ENCODE peak calls at places on chromosomes 12 and 14, in four cellular contexts. L is GM12878, C is K562, E is HepG2. S is an unnamed sample.

GRCh38 chr14:95993768-95994592 is 45.2 kb upstream of the C14orf132 start:
- DNase-seq in L (peak), E (peak), C (peak), S (peak)

GRCh38 chr14:84767434-84767833 is 762.5 kb upstream of the FLRT2 start:
- DNase-seq in E (no peak), L (no peak), C (no peak), S (no peak)

GRCh38 chr14:103267226-103267625 is 66.8 kb upstream of the EIF5 start:
- DNase-seq in L (no peak), E (no peak), C (no peak), S (no peak)

GRCh38 chr12:44876554-44877275 is 600 bp upstream of the NELL2 start:
- DNase-seq in E (no peak), C (peak), L (no peak), S (peak)

GRCh38 chr14:59254146-59254910 is 65.9 kb downstream of the DAAM1 start:
- DNase-seq in C (no peak), E (no peak), L (no peak), S (peak)

GRCh38 chr14:63663428-63664142 is 21.9 kb upstream of the WDR89 start:
- DNase-seq in C (no peak), L (no peak), E (peak), S (no peak)

GRCh38 chr12:46585854-46586621 is 213.5 kb upstream of the SLC38A2 start:
- DNase-seq in E (peak), C (peak), L (no peak), S (no peak)

GRCh38 chr14:25411933-25412757 is 362.2 kb upstream of the STXBP6 start:
- DNase-seq in L (no peak), E (no peak), C (no peak), S (no peak)

GRCh38 chr14:95274874-95275273 is 44.8 kb downstream of the CLMN start:
- DNase-seq in C (no peak), L (no peak), E (no peak), S (no peak)

GRCh38 chr12:111368291-111368683 is 608 bp downstream of the PHETA1 start:
- DNase-seq in C (no peak), E (no peak), L (no peak), S (no peak)

GRCh38 chr12:124279315-124279714 is 15.6 kb upstream of the RFLNA start:
- DNase-seq in E (no peak), L (no peak), C (no peak), S (no peak)

GRCh38 chr12:111741235-111741812 is 25.4 kb upstream of the ALDH2 start:
- DNase-seq in C (peak), L (no peak), E (no peak), S (peak)

GRCh38 chr12:129570796-129571400 is 332.9 kb downstream of the TMEM132D start:
- DNase-seq in C (no peak), E (no peak), L (no peak), S (no peak)

GRCh38 chr12:102950107-102950949 is 7.1 kb upstream of the ASCL1 start:
- DNase-seq in L (no peak), E (peak), C (no peak), S (no peak)

GRCh38 chr12:77256924-77257323 is 191.6 kb upstream of the E2F7 start:
- DNase-seq in C (no peak), E (no peak), L (no peak), S (no peak)

GRCh38 chr12:68534108-68534507 is 76.6 kb upstream of the RAP1B start:
- DNase-seq in L (no peak), C (no peak), E (no peak), S (no peak)

GRCh38 chr12:95633049-95633545 is 81.8 kb upstream of the USP44 start:
- DNase-seq in C (no peak), E (peak), L (no peak), S (no peak)

GRCh38 chr12:116066381-116067230 is 210.9 kb downstream of the MED13L start:
- DNase-seq in L (no peak), C (peak), E (peak), S (peak)

GRCh38 chr14:96071561-96071960 is 32.4 kb downstream of the C14orf132 start:
- DNase-seq in L (no peak), E (no peak), C (no peak), S (no peak)

GRCh38 chr12:109910969-109911348 is 10.9 kb downstream of the TCHP start:
- DNase-seq in E (peak), L (no peak), C (peak), S (peak)

GRCh38 chr12:127926004-127926403 is 341.0 kb upstream of the TMEM132C start:
- DNase-seq in E (no peak), C (no peak), L (no peak), S (peak)

GRCh38 chr12:57216931-57217871 is 607 bp downstream of the NXPH4 start:
- DNase-seq in L (no peak), E (no peak), C (no peak), S (peak)

GRCh38 chr12:42140901-42141300 is 3.8 kb downstream of the GXYLT1 start:
- DNase-seq in L (no peak), C (no peak), E (peak), S (no peak)

GRCh38 chr14:100330396-100330931 is 7.3 kb downstream of the SLC25A47 start:
- DNase-seq in E (no peak), L (no peak), C (no peak), S (no peak)

GRCh38 chr12:114285554-114285953 is 120.4 kb downstream of the TBX5 start:
- DNase-seq in L (no peak), E (no peak), C (no peak), S (no peak)

DNA sequence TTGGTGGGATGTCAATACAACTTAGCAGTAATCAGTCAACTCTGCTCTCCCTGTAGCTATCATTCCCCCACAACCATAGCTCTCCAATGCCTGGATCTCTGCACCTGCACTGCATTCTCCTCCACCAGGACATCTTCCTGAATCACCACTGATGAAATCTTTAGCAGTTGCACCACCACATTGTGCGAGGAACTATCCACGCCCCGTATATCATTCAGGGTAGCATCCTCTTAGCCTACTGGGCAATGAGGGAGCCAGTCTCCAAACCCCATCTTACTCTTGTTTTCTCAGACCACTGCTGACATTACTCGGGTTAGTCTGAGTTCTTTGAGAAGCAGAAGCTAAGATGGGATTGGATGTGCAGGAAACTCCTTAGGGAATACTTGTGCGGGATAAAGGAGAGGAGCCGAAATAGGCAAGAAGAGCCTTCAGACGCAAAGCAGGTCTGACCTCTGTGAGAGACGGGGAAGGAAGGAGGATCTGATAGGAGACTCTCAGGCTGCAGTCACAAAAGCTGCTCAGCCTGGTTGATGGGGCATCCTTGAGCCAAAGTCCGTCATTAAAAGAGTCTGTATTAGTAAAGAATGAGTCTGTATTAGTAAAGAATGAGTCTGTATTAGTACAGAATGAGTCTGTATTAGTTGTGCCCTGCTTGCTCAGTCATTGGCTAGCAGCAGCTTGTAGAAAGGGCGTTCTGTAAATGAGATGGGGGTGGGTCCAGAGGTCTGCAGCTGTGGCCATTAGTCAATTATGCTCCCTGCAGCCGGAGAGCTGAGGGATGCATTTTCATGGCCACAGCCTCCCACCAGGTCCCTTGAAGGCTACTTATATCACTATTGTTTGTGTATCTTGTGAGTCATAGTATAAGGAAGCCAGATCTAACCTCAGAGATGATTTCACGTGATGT is 49.6 kb upstream of the RASSF3 start:
- DNase-seq in E (no peak), C (no peak), L (no peak), S (peak)
- TF ChIP-seq NFIC in E (no peak), C (no peak), L (no peak), S (no peak)

GRCh38 chr12:62802321-62802720 is 132.6 kb downstream of the PPM1H start:
- DNase-seq in C (no peak), L (no peak), E (no peak), S (no peak)
- TF ChIP-seq RFX5 in C (no peak), L (no peak), E (no peak), S (no peak)

DNA sequence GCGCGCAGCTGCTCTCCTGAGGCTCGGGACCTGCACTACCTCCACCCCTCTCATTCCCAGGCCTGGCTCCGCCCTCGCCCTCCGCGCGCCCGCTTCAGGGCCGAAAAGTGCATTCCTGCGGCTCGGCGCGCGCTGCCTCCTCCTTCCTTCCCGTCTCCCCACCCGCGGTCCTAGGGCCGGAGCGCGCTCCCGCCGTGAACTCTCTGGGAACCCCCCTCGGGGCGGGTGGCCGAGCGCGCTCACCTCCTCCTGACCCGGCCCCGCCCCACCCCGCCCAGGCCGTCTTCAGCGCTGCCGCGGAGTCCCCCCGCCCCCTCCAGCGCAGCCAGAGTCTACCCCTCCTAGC is 11.2 kb downstream of the RARG start:
- DNase-seq in L (peak), C (peak), E (peak), S (peak)
- H2AFZ ChIP-seq in L (peak), C (peak), E (no peak), S (peak)

DNA sequence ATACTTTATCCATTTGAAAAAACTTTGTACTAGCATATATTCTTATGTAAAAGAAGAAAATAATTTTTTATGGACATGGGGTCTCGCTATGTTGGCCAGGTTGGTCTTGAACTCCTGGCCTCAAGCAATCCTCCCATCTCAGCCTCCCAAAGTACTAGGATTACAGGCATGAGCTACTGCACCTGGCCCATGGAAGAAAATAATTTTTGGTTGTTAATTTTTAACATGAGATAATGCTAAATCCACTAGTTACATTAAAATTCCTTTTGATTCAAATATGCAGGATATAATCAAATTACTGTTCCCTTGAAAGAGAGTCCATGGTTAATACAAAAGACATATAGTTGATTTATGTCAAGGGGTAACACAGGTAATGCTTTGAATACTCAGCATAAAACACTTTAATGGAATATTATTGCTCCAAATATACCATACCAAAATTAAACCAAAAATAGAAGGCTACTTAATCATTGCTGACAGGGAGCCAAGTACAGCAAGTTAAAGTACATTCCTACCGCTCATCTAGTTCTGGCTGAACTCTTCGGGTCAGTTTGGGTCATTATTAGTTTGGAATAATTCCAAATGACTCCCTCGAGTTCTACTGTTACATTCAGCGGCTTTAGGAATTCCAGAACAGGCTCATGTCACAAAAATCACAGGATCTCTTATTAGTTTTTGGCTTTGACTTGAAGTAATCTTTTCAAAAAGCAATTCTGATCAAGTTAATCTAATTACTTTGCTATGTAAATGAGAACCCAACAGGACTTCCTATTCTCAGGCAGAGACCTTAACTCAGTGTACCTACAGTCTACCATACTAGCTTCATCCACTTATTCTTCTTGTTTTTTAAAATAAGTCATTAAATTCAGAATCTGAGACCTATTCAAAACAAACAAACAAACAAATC is 6.1 kb downstream of the SOS2 start:
- DNase-seq in C (no peak), E (peak), L (no peak), S (peak)
- TF ChIP-seq NFIC in C (no peak), E (no peak), L (no peak), S (peak)

GRCh38 chr14:45633220-45633984 is 380.4 kb upstream of the MIS18BP1 start:
- DNase-seq in C (no peak), E (no peak), L (no peak), S (no peak)
- TF ChIP-seq RFX5 in C (no peak), E (no peak), L (no peak), S (no peak)

DNA sequence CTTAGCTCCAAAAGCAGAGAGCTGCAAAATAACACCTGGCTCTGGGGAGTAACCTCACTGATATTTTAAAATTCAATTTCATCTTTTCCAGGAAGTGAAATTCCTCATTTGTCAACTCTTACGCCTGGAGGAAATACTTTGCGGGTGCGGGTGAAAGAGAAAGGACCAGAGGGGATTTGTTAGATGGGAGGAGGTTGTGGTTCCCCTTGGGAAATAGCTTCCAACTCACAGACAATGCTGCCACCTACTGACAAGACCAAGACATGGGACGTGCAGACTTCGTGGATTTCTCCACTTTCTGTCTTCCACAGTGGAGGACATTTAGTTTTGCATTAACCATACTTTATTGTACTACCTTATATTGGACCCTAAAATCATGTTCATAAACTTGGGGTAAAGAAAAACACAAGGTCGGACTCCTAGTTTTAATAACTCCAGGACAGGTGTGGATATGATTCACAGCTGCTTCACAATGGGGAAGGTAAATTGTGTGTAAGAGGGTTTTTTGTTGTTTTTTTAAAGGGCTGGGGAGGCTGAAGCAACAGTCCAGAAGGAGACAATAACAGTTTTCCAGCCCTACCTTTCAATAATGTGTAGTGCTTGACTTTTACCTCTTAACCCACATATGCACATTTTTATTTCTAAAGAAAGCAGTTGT is 10.8 kb downstream of the FBXL14 start:
- DNase-seq in L (peak), C (peak), E (peak), S (peak)
- H2AFZ ChIP-seq in L (no peak), C (no peak), E (no peak), S (no peak)

DNA sequence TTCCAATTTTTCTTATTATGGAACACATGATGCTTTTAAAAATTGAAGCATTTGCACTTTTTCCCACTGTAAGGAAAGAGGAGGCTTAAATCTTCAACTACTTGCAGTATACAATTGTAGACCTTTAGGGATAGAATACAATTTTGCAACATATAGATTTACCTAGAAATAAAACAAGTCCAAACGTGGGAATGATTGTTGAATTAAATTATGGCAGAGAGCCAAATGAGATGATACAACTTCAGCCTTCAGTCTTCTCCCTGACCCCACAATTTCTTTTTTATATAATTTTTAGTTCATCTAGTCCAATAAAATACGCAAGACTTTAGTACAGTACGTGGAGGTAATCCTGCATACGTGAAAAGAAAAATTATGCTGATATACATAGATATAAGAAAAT is 666.5 kb downstream of the SLC16A7 start:
- DNase-seq in C (no peak), L (no peak), E (no peak), S (no peak)
- TF ChIP-seq NFIC in C (peak), L (no peak), E (no peak), S (no peak)

GRCh38 chr12:122872815-122873361 is 23.0 kb downstream of the VPS37B start:
- DNase-seq in C (no peak), L (no peak), E (no peak), S (peak)

GRCh38 chr12:122873540-122873939 is 22.4 kb downstream of the VPS37B start:
- DNase-seq in E (no peak), C (no peak), L (no peak), S (no peak)

GRCh38 chr12:122874081-122874480 is 21.8 kb downstream of the VPS37B start:
- DNase-seq in C (no peak), E (no peak), L (no peak), S (no peak)

GRCh38 chr12:122876724-122877123 is 19.2 kb downstream of the VPS37B start:
- DNase-seq in L (no peak), C (no peak), E (no peak), S (no peak)

DNA sequence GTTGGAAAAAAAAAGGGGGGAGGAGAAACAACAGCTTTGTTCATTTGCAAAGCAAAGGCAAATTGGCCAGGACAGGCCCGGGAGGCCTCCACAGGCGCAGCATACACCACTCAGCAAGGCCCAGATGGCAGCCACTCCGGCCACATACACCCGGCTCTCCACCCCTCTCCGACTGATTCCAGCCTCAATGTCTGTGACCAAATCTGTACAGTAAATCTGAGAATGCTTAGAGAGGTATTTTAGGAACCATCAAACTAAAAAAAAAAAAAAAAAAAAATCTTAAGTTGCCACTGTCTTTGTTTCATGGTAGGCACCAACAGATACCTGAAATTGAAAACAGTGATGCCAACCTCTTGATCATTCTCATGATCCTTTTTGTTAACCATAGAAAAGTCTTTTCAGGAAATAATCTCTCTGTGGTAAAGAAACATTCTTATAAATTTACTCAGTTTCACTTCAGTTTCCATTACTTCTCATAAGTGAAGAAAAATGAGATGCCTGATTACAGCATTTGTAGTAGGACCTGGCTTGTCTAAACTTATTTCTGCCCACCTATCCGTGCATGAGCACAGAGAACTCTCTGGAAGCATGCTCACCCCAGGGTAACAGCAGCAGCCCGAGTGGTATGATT is 20.2 kb downstream of the VPS37B start:
- DNase-seq in L (peak), C (no peak), E (no peak), S (peak)
- TF ChIP-seq RFX5 in L (no peak), C (no peak), E (no peak), S (no peak)

S was measured in SK-N-SH.